ENCODE peak calls at places on chromosomes 2 and 18, in five cellular contexts. C is kidney epithelial cell, K is transverse colon, T is Panc1, L is PC-9. S is an unnamed sample.

GRCh38 chr2:46337208-46337994 is 40.2 kb downstream of the EPAS1 start:
- DNase-seq in K (no peak), C (no peak), T (no peak), L (no peak), S (no peak)

GRCh38 chr18:11946756-11947155 is 34.6 kb upstream of the IMPA2 start:
- DNase-seq in T (no peak), L (no peak), C (no peak), K (no peak), S (peak; percentile 7)

GRCh38 chr2:195367713-195368529 is 289.1 kb upstream of the SLC39A10 start:
- DNase-seq in T (no peak), L (no peak), K (no peak), C (no peak), S (no peak)

GRCh38 chr18:51107594-51108305 is 77.7 kb downstream of the SMAD4 start:
- DNase-seq in C (no peak), L (no peak), K (no peak), T (no peak), S (no peak)

GRCh38 chr2:179612108-179612507 is 249.3 kb downstream of the ZNF385B start:
- DNase-seq in C (no peak), K (no peak), T (no peak), L (no peak), S (peak; percentile 97)

GRCh38 chr2:156622491-156622890 is 186.3 kb downstream of the GPD2 start:
- DNase-seq in T (no peak), L (no peak), K (no peak), C (no peak), S (no peak)

GRCh38 chr2:160388464-160389263 is 104.9 kb downstream of the RBMS1 start:
- DNase-seq in C (no peak), L (no peak), K (peak; percentile 32), T (no peak), S (no peak)

GRCh38 chr2:186307871-186308270 is 178.2 kb upstream of the ZC3H15 start:
- DNase-seq in L (no peak), C (no peak), T (no peak), K (no peak), S (peak; percentile 3)

GRCh38 chr2:221649045-221649444 is 76.9 kb upstream of the EPHA4 start:
- DNase-seq in L (no peak), C (no peak), K (no peak), T (no peak), S (no peak)

GRCh38 chr2:185607943-185608342 is 130.7 kb upstream of the FSIP2 start:
- DNase-seq in K (no peak), T (no peak), C (no peak), L (no peak), S (no peak)

GRCh38 chr18:23266717-23267446 is 131.6 kb downstream of the CABLES1 start:
- DNase-seq in C (no peak), K (no peak), T (no peak), L (no peak), S (no peak)

GRCh38 chr2:142112648-142113278 is 18.1 kb downstream of the LRP1B start:
- DNase-seq in L (peak; percentile 51), K (no peak), C (peak; percentile 45), T (no peak), S (no peak)

GRCh38 chr18:26357960-26358359 is 131.7 kb downstream of the TAF4B start:
- DNase-seq in K (no peak), T (no peak), L (no peak), C (no peak), S (no peak)

GRCh38 chr2:80035749-80036285 is 268.7 kb downstream of the LRRTM1 start:
- DNase-seq in K (no peak), L (no peak), T (no peak), C (no peak), S (no peak)

GRCh38 chr18:58682429-58683069 is 11.3 kb downstream of the MALT1 start:
- DNase-seq in C (peak; percentile 67), K (peak; percentile 63), L (peak; percentile 71), T (no peak), S (peak; percentile 55)

GRCh38 chr18:58998421-58999203 is 133.9 kb downstream of the ZNF532 start:
- DNase-seq in T (no peak), L (no peak), C (no peak), K (peak; percentile 14), S (no peak)

GRCh38 chr2:226411727-226412360 is 387.8 kb downstream of the IRS1 start:
- DNase-seq in L (peak; percentile 95), K (peak; percentile 17), T (no peak), C (peak; percentile 95), S (no peak)

GRCh38 chr2:17518212-17519154 is at the start of gene RAD51AP2:
- DNase-seq in K (peak; percentile 81), T (no peak), C (peak; percentile 51), L (peak; percentile 63), S (no peak)

GRCh38 chr2:54553075-54553474 is 96.9 kb downstream of the SPTBN1 start:
- DNase-seq in K (no peak), T (no peak), L (no peak), C (no peak), S (no peak)

GRCh38 chr2:199488772-199489400 is 31.1 kb upstream of the SATB2 start:
- DNase-seq in L (peak; percentile 36), T (no peak), C (no peak), K (peak; percentile 68), S (no peak)

GRCh38 chr2:239326831-239327535 is 73.8 kb downstream of the HDAC4 start:
- DNase-seq in L (no peak), K (no peak), T (no peak), C (peak; percentile 65), S (no peak)

GRCh38 chr2:216557413-216557812 is 58.8 kb downstream of the RPL37A start:
- DNase-seq in L (no peak), C (no peak), T (no peak), K (no peak), S (no peak)

GRCh38 chr18:8406486-8407250 is 202.6 kb upstream of the RAB12 start:
- DNase-seq in L (no peak), K (no peak), C (no peak), T (no peak), S (no peak)
- H3K4me3 ChIP-seq in L (no peak overlapping the region), K (no peak overlapping the region), C (no peak overlapping the region), T (no peak overlapping the region), S (no peak overlapping the region)

DNA sequence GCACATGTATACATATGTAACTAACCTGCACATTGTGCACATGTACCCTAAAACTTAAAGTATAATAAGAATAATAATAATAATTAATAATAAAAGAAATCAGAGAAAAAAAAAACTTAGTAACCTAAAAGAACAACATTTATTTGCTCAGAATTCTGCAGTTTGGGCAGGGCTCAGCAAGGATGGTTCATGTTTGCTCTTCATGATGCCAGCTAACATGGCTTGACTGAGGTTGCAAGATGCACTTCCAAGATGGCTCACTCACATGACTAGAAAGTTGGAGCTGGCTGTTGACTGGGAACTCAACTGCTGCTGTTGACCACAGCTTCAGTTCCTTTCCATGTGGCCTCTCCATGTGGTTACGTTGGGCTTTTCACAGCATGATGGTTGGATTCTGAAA is 56.4 kb downstream of the KLHL29 start:
- DNase-seq in T (no peak), K (no peak), L (no peak), C (no peak), S (no peak)
- H3K4me3 ChIP-seq in T (no peak overlapping the region), K (no peak overlapping the region), L (no peak overlapping the region), C (no peak overlapping the region), S (no peak overlapping the region)

GRCh38 chr2:174607584-174607983 is 10.0 kb upstream of the WIPF1 start:
- DNase-seq in T (no peak), C (no peak), L (no peak), K (no peak), S (no peak)
- H3K4me3 ChIP-seq in T (no peak overlapping the region), C (no peak overlapping the region), L (no peak overlapping the region), K (no peak overlapping the region), S (no peak overlapping the region)

GRCh38 chr18:80035997-80036396 is 1.8 kb downstream of the RBFA start:
- DNase-seq in C (no peak), L (no peak), K (no peak), T (no peak), S (no peak)
- H3K4me3 ChIP-seq in C (no peak overlapping the region), L (peak overlapping the region; percentile 84), K (no peak overlapping the region), T (peak overlapping the region; percentile 85), S (peak overlapping the region; percentile 93)

DNA sequence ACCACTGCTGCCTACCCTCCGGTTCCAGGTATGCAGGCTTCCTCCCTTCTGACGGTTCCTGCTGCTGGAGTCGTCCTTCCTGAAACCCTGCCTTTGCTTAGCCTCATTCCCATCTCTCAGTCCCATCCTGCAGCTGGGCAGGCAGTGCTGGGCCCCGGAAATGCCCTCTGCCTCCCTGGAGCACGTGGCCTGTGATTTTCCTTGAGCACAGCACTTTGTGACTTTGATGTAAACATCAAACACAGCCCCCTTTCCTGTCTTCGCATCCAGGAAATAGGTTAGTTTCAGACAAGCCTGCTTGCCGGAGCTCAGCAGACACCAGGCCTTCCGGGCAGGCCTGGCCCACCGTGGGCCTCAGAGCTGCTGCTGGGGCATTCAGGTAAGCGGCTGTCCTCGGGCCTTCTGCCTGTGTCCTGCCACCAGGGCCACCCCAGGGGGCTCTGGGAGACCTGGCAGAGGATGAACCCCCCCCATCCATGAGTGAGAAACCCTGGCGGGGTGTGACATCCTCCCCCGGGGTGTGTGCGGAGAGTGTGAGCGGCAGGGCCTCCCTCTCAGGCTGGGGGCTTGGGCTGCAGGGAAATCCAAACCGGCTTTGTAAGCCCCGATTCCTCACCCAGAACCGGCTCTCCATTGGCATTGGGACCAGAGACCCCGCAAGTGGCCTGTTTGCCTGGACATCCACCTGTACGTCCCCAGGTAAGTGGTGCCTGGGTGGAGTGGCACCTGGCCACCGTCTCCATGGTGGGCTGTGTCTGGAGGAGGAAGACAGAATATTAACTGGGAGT is at the start of gene ZAP70:
- DNase-seq in L (no peak), K (no peak), C (no peak), T (no peak), S (no peak)
- H3K4me3 ChIP-seq in L (no peak within 1 kb of the TSS), K (peak within 1 kb of the TSS; percentile 14), C (no peak within 1 kb of the TSS), T (no peak within 1 kb of the TSS), S (no peak within 1 kb of the TSS)

DNA sequence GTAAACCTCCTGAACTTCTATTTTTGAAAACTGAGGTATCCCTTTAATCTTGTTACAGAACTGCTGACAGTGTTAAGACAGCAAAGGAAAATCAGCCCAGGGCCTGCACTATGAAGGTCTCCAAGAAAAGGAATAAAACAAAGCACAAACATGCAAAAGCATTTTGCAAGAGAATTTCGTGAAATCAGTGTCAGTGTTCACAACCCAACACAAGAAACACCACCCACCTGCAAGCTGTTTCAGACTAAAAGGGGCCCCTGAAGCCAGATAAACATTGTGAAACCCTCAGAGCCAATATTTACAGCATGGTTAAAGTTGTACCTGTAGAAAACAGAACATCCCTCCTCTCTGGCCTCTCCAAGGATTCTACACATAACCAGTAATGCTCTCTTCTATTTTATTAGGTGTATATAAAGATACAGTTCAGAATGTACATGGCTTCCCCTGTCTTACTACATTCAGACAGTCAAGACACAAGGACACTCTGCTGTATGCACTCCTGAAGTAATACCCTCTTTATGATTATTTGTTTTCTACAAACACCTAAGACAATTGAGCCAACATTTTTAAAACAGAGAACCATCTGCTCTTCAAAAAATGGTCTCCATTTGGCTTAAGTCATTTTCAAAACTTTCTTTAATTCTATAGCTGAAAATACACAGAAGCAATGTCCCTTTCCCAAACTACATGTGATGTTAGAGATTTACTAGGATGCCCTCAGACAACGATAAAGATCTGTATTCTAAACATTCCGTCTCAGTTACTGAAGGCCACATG is 149.5 kb upstream of the ZFP36L2 start:
- DNase-seq in L (no peak), T (no peak), C (no peak), K (no peak), S (no peak)
- H3K4me3 ChIP-seq in L (no peak overlapping the region), T (no peak overlapping the region), C (no peak overlapping the region), K (no peak overlapping the region), S (no peak overlapping the region)

S was measured in LNCaP clone FGC.